ENCODE peak calls at places on chromosome 15, in six cellular contexts. O, N, W, J, B and H are unnamed samples.

GRCh38 chr15:56215769-56216168 is 27.9 kb downstream of the RFX7 start:
- DNase-seq in O (peak; percentile 26), N (no peak), W (no peak), J (no peak), B (no peak), H (no peak)

GRCh38 chr15:58070801-58071418 is 5.4 kb upstream of the ALDH1A2 start:
- DNase-seq in O (peak; percentile 19), N (peak; percentile 41), W (peak; percentile 34), J (peak; percentile 55), B (peak; percentile 61), H (peak; percentile 35)

GRCh38 chr15:79680721-79681120 is 216.1 kb downstream of the MTHFS start:
- DNase-seq in O (peak; percentile 68), N (peak; percentile 82), W (peak; percentile 70), J (no peak), B (no peak), H (peak; percentile 22)

GRCh38 chr15:70061086-70061370 is 36.7 kb downstream of the TLE3 start:
- DNase-seq in O (no peak), N (no peak), W (no peak), J (no peak), B (no peak), H (no peak)

GRCh38 chr15:71256934-71257333 is 141.7 kb downstream of the THSD4 start:
- DNase-seq in O (no peak), N (no peak), W (no peak), J (no peak), B (no peak), H (no peak)

GRCh38 chr15:43133429-43134156 is at the start of gene TMEM62:
- DNase-seq in O (peak; percentile 39), N (peak; percentile 74), W (peak; percentile 67), J (peak; percentile 82), B (peak; percentile 93), H (peak; percentile 83)

GRCh38 chr15:64623347-64624024 is 151.9 kb downstream of the RBPMS2 start:
- DNase-seq in O (no peak), N (no peak), W (no peak), J (no peak), B (no peak), H (no peak)

GRCh38 chr15:83659011-83659811 is 5.3 kb downstream of the ADAMTSL3 start:
- DNase-seq in O (no peak), N (no peak), W (no peak), J (peak; percentile 26), B (no peak), H (no peak)

GRCh38 chr15:52115598-52116427 is 3.2 kb upstream of the BCL2L10 start:
- DNase-seq in O (no peak), N (no peak), W (no peak), J (no peak), B (peak; percentile 38), H (no peak)

GRCh38 chr15:99486371-99487336 is 79.1 kb upstream of the MEF2A start:
- DNase-seq in O (peak; percentile 25), N (peak; percentile 37), W (peak; percentile 71), J (peak; percentile 89), B (peak; percentile 80), H (peak; percentile 64)

GRCh38 chr15:50113187-50113505 is 5.9 kb downstream of the ATP8B4 start:
- DNase-seq in O (no peak), N (no peak), W (no peak), J (no peak), B (no peak), H (no peak)

GRCh38 chr15:63752075-63752684 is 81.6 kb downstream of the HERC1 start:
- DNase-seq in O (peak; percentile 70), N (peak; percentile 61), W (peak; percentile 39), J (no peak), B (peak; percentile 28), H (peak; percentile 66)